ENCODE peak calls at places on chromosomes 11 and 22, in eight cellular contexts. H is adipocyte; A is naive thymus-derived CD4-positive, alpha-beta T cell; P is cardiac muscle cell; M is fibroblast of mammary gland; J is Peyer's patch; N is AG04449; U is CD8-positive, alpha-beta memory T cell. K is an unnamed sample.

GRCh38 chr11:58574851-58575250 is 805 bp downstream of the LPXN start:
- DNase-seq in M (peak), H (peak), P (no peak), U (no peak), J (no peak), A (no peak), N (no peak), K (peak)

GRCh38 chr11:70859180-70859579 is 393.2 kb downstream of the SHANK2 start:
- DNase-seq in M (no peak), N (no peak), U (no peak), J (no peak), A (no peak), P (no peak), H (no peak), K (no peak)

GRCh38 chr11:125166347-125166841 is 1.8 kb downstream of the PKNOX2 start:
- DNase-seq in J (peak), A (no peak), M (no peak), P (peak), H (peak), U (no peak), N (no peak), K (peak)

GRCh38 chr11:119378851-119379465 is 2.5 kb downstream of the USP2 start:
- DNase-seq in M (no peak), J (no peak), H (no peak), A (no peak), U (no peak), N (no peak), P (peak), K (no peak)

GRCh38 chr11:92753161-92753560 is 216.3 kb upstream of the MTNR1B start:
- DNase-seq in P (no peak), J (no peak), M (no peak), N (no peak), U (no peak), H (no peak), A (no peak), K (no peak)

GRCh38 chr22:37425800-37426531 is 1.3 kb downstream of the ELFN2 start:
- DNase-seq in P (no peak), H (no peak), M (no peak), J (no peak), N (no peak), U (no peak), A (no peak), K (peak)

GRCh38 chr11:293852-294661 is 5.1 kb downstream of the PGGHG start:
- DNase-seq in A (no peak), P (no peak), M (no peak), J (no peak), H (no peak), U (no peak), N (no peak), K (no peak)

GRCh38 chr22:38276161-38276560 is 3.4 kb upstream of the TMEM184B start:
- DNase-seq in U (no peak), J (no peak), H (no peak), N (no peak), M (no peak), A (no peak), P (no peak), K (no peak)

GRCh38 chr11:66694056-66694410 is 16.3 kb upstream of the RBM4B start:
- DNase-seq in U (no peak), M (no peak), J (no peak), P (no peak), A (no peak), H (no peak), N (no peak), K (no peak)

DNA sequence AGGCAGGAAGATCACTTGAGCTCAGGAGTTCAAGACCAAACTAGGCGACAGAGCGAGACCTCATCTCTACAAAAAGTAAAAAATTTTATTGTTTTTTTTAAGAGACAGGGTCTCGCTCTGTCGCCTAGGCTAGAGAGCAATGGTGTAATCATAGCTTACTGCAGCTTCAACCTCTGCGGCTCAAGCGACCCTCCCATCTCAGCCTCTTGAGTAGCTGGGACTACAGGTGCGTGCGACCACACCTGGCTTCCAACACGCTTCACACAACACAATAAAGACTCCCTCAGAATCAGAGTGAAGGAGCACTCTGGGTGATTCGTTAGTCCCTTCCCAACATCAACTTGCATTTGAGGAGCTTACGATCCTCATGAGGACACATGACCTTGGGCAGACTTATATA is 79.5 kb upstream of the APOA1 start:
- DNase-seq in J (no peak), N (no peak), U (no peak), H (no peak), P (no peak), A (no peak), M (no peak), K (no peak)
- H3K4me3 ChIP-seq in J (no peak), N (no peak), U (no peak), H (no peak), P (no peak), A (no peak), M (no peak), K (no peak)

DNA sequence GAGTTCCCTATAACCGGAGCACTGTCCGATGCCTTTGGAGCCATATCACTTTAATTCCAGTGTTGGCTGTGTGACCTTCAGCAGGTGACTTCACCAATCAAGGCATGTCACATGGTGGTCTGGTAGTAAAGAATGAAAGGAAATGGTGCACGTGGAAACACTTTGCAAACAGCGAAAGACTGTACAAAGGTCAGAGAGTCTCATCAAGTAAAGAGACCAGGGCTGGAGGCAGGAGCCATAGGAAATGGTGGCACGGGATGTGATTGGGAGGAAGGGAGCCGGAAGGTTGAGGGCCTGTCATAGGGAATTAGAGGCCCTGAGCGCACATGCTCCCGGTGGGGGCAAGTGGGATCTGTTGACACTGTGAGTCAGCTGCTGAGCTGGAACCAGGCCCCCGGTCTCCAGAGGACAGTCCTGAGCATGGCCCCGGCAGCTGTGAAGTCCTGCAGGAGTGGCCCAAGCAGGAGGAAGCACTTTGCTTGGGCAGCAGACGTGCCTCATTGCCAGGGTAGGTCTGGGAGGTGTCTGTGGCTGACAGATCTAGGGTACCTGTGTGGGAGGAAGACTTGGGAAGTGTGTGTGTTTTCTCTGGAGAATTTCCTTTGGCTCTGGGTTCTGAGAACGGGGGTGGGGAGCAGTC is 2.0 kb downstream of the DAGLA start:
- DNase-seq in A (no peak), U (no peak), N (no peak), P (no peak), H (peak), J (peak), M (peak), K (no peak)
- H3K4me3 ChIP-seq in A (no peak), U (no peak), N (no peak), P (no peak), H (no peak), J (peak), M (no peak), K (no peak)

GRCh38 chr11:10936999-10937398 is 79.1 kb upstream of the ZBED5 start:
- DNase-seq in P (no peak), M (no peak), J (no peak), U (no peak), N (no peak), H (no peak), A (no peak), K (no peak)

GRCh38 chr11:10934293-10934850 is 76.5 kb upstream of the ZBED5 start:
- DNase-seq in N (no peak), U (peak), P (peak), J (no peak), H (no peak), A (peak), M (no peak), K (no peak)

GRCh38 chr11:10933455-10934292 is 75.8 kb upstream of the ZBED5 start:
- DNase-seq in H (peak), P (peak), U (peak), J (peak), M (peak), A (peak), N (peak), K (peak)

GRCh38 chr11:10932976-10933375 is 75.1 kb upstream of the ZBED5 start:
- DNase-seq in M (no peak), N (no peak), P (no peak), H (no peak), U (no peak), A (no peak), J (no peak), K (no peak)

GRCh38 chr11:10935015-10935564 is 77.2 kb upstream of the ZBED5 start:
- DNase-seq in H (no peak), U (no peak), N (no peak), A (no peak), J (peak), M (no peak), P (no peak), K (no peak)
- H3K4me3 ChIP-seq in H (no peak), U (no peak), N (no peak), A (no peak), J (no peak), M (no peak), P (no peak), K (no peak)

GRCh38 chr11:73980001-73980960 is 2.4 kb downstream of the UCP2 start:
- DNase-seq in N (no peak), J (peak), A (peak), U (peak), H (no peak), P (no peak), M (no peak), K (peak)
- H3K4me3 ChIP-seq in N (no peak), J (peak), A (peak), U (peak), H (peak), P (no peak), M (no peak), K (no peak)

DNA sequence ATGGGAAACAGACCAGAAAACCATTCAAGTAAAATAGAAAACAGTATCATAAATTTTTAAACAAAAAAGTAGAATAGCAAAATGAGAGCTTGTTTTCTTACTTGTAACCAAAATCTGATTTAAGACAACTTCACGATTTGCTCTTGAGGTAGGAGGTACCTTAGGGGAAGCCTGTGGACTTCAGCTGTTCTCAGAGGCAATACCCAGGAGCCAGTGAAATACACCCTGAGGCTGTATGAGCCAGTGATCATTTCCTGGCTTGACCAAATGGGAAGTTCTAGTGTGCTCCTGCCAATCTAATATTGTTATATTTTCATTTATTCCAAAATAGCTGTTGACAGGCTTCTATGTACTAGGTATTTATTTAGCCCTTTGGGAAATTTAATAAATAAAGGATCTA is 104.8 kb downstream of the ARHGAP42 start:
- DNase-seq in A (no peak), P (no peak), J (no peak), N (no peak), H (peak), U (no peak), M (no peak), K (peak)
- H3K4me3 ChIP-seq in A (no peak), P (no peak), J (no peak), N (no peak), H (no peak), U (no peak), M (no peak), K (no peak)

DNA sequence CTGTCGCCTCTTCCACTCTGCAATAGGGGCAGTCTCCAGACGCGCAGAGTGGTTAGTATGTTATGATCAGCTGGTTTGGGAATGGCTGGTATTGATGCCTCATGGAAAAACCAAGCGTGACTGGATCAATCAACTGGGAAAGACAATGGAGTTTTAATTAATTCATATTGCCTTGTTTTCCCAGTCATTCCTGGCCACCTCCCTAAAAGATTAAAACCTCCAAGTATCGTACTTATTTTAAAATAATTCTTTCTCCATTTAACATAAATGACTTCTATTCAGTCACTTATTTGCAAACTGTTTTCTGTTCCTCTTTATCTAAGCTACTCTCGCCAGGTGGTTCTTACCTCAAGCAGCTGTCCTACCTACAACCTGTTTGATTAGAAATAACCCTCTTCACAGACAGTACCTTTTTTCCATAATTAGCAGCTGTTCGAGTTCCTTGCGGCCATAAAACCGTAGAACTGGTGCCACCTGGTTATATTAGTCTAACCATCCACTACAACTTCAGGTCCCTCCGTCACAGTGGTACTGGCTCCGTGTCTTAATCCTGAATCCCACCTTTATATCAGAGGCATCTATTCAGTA is 898 bp downstream of the ZNF215 start:
- DNase-seq in U (no peak), N (no peak), J (no peak), A (no peak), H (no peak), M (no peak), P (no peak), K (no peak)
- H3K4me3 ChIP-seq in U (peak), N (peak), J (peak), A (peak), H (peak), M (peak), P (peak), K (peak)

GRCh38 chr11:65107751-65108468 is 3.8 kb upstream of the TM7SF2 start:
- DNase-seq in H (no peak), P (no peak), U (no peak), J (no peak), N (no peak), A (no peak), M (no peak), K (no peak)
- H3K4me3 ChIP-seq in H (no peak), P (no peak), U (no peak), J (no peak), N (no peak), A (no peak), M (no peak), K (no peak)